ENCODE peak calls at places on chromosomes 4 and X, in five cellular contexts. G, B, C, E and Q are unnamed samples.

GRCh38 chr4:7651461-7651921 is 216.8 kb upstream of the PSAPL1 start:
- DNase-seq in G (no peak), E (no peak), B (peak; percentile 53), C (peak; percentile 47), Q (no peak)

GRCh38 chr4:7402526-7402925 is 32.2 kb downstream of the PSAPL1 start:
- DNase-seq in E (no peak), C (no peak), G (no peak), B (no peak), Q (no peak)

GRCh38 chrX:136030357-136031225 is 45.4 kb downstream of the SLC9A6 start:
- DNase-seq in E (no peak), C (no peak), G (no peak), B (no peak), Q (no peak)

GRCh38 chr4:54898941-54899340 is 226.5 kb downstream of the KDR start:
- DNase-seq in C (no peak), B (no peak), G (no peak), E (no peak), Q (no peak)

GRCh38 chr4:14368391-14368790 is 633.9 kb upstream of the CPEB2 start:
- DNase-seq in C (no peak), E (no peak), B (no peak), G (no peak), Q (no peak)

GRCh38 chr4:187602339-187603092 is 393.1 kb upstream of the ZFP42 start:
- DNase-seq in E (peak; percentile 72), C (no peak), B (peak; percentile 17), G (no peak), Q (no peak)

GRCh38 chr4:7559741-7560376 is 125.1 kb upstream of the PSAPL1 start:
- DNase-seq in B (no peak), E (no peak), C (no peak), G (peak; percentile 36), Q (no peak)

GRCh38 chr4:67723949-67724348 is 23.0 kb upstream of the UBA6 start:
- DNase-seq in E (no peak), C (peak; percentile 51), B (no peak), G (no peak), Q (no peak)

GRCh38 chr4:87017580-87018061 is 82.8 kb downstream of the AFF1 start:
- DNase-seq in G (no peak), C (no peak), B (peak; percentile 22), E (no peak), Q (no peak)

GRCh38 chrX:25442501-25442900 is 426.7 kb upstream of the ARX start:
- DNase-seq in C (no peak), B (no peak), G (no peak), E (no peak), Q (no peak)

GRCh38 chr4:566508-567295 is 9.4 kb downstream of the TMEM271 start:
- DNase-seq in C (peak; percentile 46), E (no peak), B (no peak), G (no peak), Q (no peak)

GRCh38 chrX:134971926-134972325 is 18.9 kb upstream of the SMIM10 start:
- DNase-seq in C (no peak), G (no peak), B (no peak), E (no peak), Q (no peak)

GRCh38 chr4:111475001-111475400 is 670.3 kb upstream of the FAM241A start:
- DNase-seq in E (peak; percentile 46), C (peak; percentile 37), G (no peak), B (peak; percentile 1), Q (no peak)

GRCh38 chr4:89563431-89563830 is 255.8 kb upstream of the GPRIN3 start:
- DNase-seq in C (no peak), G (no peak), B (no peak), E (peak; percentile 17), Q (no peak)

GRCh38 chr4:146095091-146095690 is 80.3 kb upstream of the LSM6 start:
- DNase-seq in C (peak; percentile 46), E (peak; percentile 35), B (peak; percentile 29), G (peak; percentile 13), Q (no peak)

GRCh38 chr4:16661813-16662212 is 236.6 kb downstream of the LDB2 start:
- DNase-seq in E (no peak), G (no peak), B (no peak), C (no peak), Q (no peak)

GRCh38 chrX:2500091-2500680 is 590 bp downstream of the DHRSX start:
- DNase-seq in B (peak; percentile 45), G (no peak), E (no peak), C (peak; percentile 79), Q (peak; percentile 29)

GRCh38 chr4:110475881-110476818 is at the start of gene ENPEP:
- DNase-seq in C (no peak), B (no peak), G (no peak), E (peak; percentile 45), Q (no peak)

GRCh38 chr4:26938516-26938915 is 77.9 kb downstream of the STIM2 start:
- DNase-seq in E (no peak), C (no peak), B (no peak), G (no peak), Q (no peak)

GRCh38 chr4:72209600-72209999 is 177.8 kb downstream of the NPFFR2 start:
- DNase-seq in G (no peak), E (peak; percentile 18), C (peak; percentile 10), B (no peak), Q (no peak)

GRCh38 chrX:19832186-19832965 is 55.0 kb downstream of the SH3KBP1 start:
- DNase-seq in B (no peak), C (no peak), E (no peak), G (no peak), Q (no peak)

GRCh38 chr4:150679018-150679766 is 97.2 kb downstream of the MAB21L2 start:
- DNase-seq in G (no peak), E (no peak), C (no peak), B (no peak), Q (no peak)

GRCh38 chr4:79065262-79065661 is 126.0 kb upstream of the PAQR3 start:
- DNase-seq in B (no peak), E (no peak), C (no peak), G (no peak), Q (no peak)

GRCh38 chr4:136319789-136320470 is 1212.4 kb downstream of the PCDH18 start:
- DNase-seq in C (no peak), E (peak; percentile 92), G (no peak), B (peak; percentile 22), Q (no peak)

GRCh38 chrX:151830911-151831310 is 81.8 kb upstream of the MAGEA4 start:
- DNase-seq in E (no peak), B (no peak), G (peak; percentile 61), C (peak; percentile 13), Q (no peak)

GRCh38 chrX:67651437-67652142 is 107.8 kb downstream of the AR start:
- DNase-seq in E (no peak), C (no peak), G (no peak), B (no peak), Q (no peak)

GRCh38 chrX:68929332-68930150 is 100.7 kb downstream of the EFNB1 start:
- DNase-seq in E (peak; percentile 41), C (no peak), G (no peak), B (peak; percentile 56), Q (no peak)

GRCh38 chr4:153248641-153249198 is 44.5 kb downstream of the TRIM2 start:
- DNase-seq in B (no peak), E (no peak), C (no peak), G (peak; percentile 17), Q (no peak)

GRCh38 chr4:99062120-99062519 is 26.5 kb downstream of the ADH5 start:
- DNase-seq in B (peak; percentile 2), G (no peak), E (peak; percentile 43), C (no peak), Q (no peak)

GRCh38 chr4:168981460-168981859 is 28.6 kb downstream of the CBR4 start:
- DNase-seq in B (no peak), G (no peak), C (no peak), E (no peak), Q (no peak)

GRCh38 chr4:31328921-31329320 is 608.8 kb downstream of the PCDH7 start:
- DNase-seq in B (no peak), G (no peak), E (no peak), C (no peak), Q (no peak)

GRCh38 chr4:151955721-151956340 is 195.0 kb upstream of the GATB start:
- DNase-seq in B (no peak), C (no peak), G (no peak), E (no peak), Q (no peak)